ENCODE peak calls at places on chromosome 9, in six cellular contexts. O, Y, J, X, F and U are unnamed samples.

GRCh38 chr9:74742792-74743389 is 144.8 kb downstream of the TRPM6 start:
- DNase-seq in J (peak; percentile 64), Y (no peak), O (no peak), F (no peak), X (peak; percentile 14), U (peak; percentile 74)

GRCh38 chr9:130579738-130580463 is 524 bp downstream of the FUBP3 start:
- DNase-seq in J (no peak), F (no peak), O (no peak), Y (peak; percentile 83), X (no peak), U (peak; percentile 16)

GRCh38 chr9:114356792-114357191 is 27.1 kb downstream of the ORM2 start:
- DNase-seq in O (no peak), Y (no peak), X (no peak), F (no peak), J (no peak), U (no peak)

GRCh38 chr9:21244841-21245240 is 5.0 kb upstream of the IFNA14 start:
- DNase-seq in O (no peak), Y (no peak), X (no peak), J (no peak), F (no peak), U (no peak)

GRCh38 chr9:85942913-85943729 is 2.2 kb downstream of the NAA35 start:
- DNase-seq in X (no peak), Y (no peak), O (no peak), F (no peak), J (no peak), U (no peak)

GRCh38 chr9:72305102-72305546 is 59.9 kb downstream of the ZFAND5 start:
- DNase-seq in J (no peak), Y (no peak), F (peak; percentile 72), O (no peak), X (peak; percentile 89), U (peak; percentile 98)

GRCh38 chr9:89555426-89556375 is 49.1 kb upstream of the GADD45G start:
- DNase-seq in J (peak; percentile 77), O (no peak), F (no peak), X (no peak), Y (no peak), U (peak; percentile 62)

GRCh38 chr9:134483361-134484184 is 157.3 kb downstream of the RXRA start:
- DNase-seq in Y (no peak), O (no peak), F (no peak), X (no peak), J (no peak), U (no peak)

GRCh38 chr9:69149321-69149807 is 24.7 kb upstream of the TJP2 start:
- DNase-seq in O (peak; percentile 71), J (peak; percentile 53), X (no peak), Y (no peak), F (no peak), U (peak; percentile 94)

GRCh38 chr9:84570482-84571154 is 98.9 kb upstream of the NTRK2 start:
- DNase-seq in J (no peak), X (no peak), Y (no peak), F (no peak), O (no peak), U (no peak)

GRCh38 chr9:2241875-2242741 is 227.0 kb downstream of the SMARCA2 start:
- DNase-seq in Y (peak; percentile 86), O (peak; percentile 67), F (peak; percentile 89), X (peak; percentile 82), J (peak; percentile 78), U (peak; percentile 96)

GRCh38 chr9:127844821-127845359 is 9.6 kb downstream of the ENG start:
- DNase-seq in F (peak; percentile 63), O (no peak), Y (no peak), J (no peak), X (no peak), U (peak; percentile 61)

GRCh38 chr9:4576448-4576847 is 85.6 kb upstream of the PLPP6 start:
- DNase-seq in O (no peak), J (no peak), X (no peak), F (no peak), Y (no peak), U (no peak)

GRCh38 chr9:120935383-120935857 is 8.8 kb upstream of the TRAF1 start:
- DNase-seq in F (peak; percentile 96), X (peak; percentile 96), J (no peak), O (peak; percentile 94), Y (peak; percentile 98), U (peak; percentile 92)

GRCh38 chr9:132878695-132879064 is at the start of gene SPACA9:
- DNase-seq in Y (peak; percentile 94), J (peak; percentile 73), F (peak; percentile 76), X (peak; percentile 72), O (no peak), U (peak; percentile 46)

GRCh38 chr9:129442791-129443511 is 177.9 kb downstream of the C9orf50 start:
- DNase-seq in O (no peak), Y (no peak), J (no peak), X (peak; percentile 73), F (no peak), U (no peak)

GRCh38 chr9:73565833-73566465 is 414.3 kb downstream of the ANXA1 start:
- DNase-seq in F (no peak), J (peak; percentile 69), Y (no peak), X (no peak), O (no peak), U (peak; percentile 91)

GRCh38 chr9:35476596-35476995 is 13.3 kb upstream of the RUSC2 start:
- DNase-seq in Y (no peak), O (no peak), F (no peak), J (no peak), X (no peak), U (no peak)

GRCh38 chr9:112360047-112360804 is 19.7 kb upstream of the HSDL2 start:
- DNase-seq in Y (no peak), X (no peak), J (no peak), O (no peak), F (no peak), U (peak; percentile 42)

DNA sequence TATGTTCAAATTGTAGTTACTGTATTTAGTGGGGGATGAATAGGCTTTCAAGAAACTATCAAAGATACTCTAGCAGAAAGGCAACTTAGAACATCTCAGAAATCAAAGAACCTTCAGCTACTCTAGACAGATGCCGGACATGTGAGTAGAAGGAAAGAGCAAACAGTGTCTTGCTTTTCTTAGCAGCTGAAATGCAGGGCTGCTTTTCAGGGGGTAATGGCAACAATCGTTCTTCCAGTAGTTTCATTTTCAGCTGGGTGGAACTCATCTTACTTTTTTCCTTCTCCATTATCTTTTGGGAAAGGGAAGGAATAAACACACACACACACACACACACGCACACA is 281.6 kb downstream of the CRB2 start:
- DNase-seq in Y (no peak), X (no peak), O (peak; percentile 16), J (no peak), F (no peak), U (peak; percentile 74)
- H3K4me3 ChIP-seq in Y (peak overlapping the region; percentile 12), X (no peak overlapping the region), O (peak overlapping the region; percentile 12), J (no peak overlapping the region), F (peak overlapping the region; percentile 21), U (peak overlapping the region; percentile 16)

GRCh38 chr9:87498816-87499454 is 1.3 kb downstream of the DAPK1 start:
- DNase-seq in O (no peak), X (no peak), F (peak; percentile 33), J (peak; percentile 37), Y (no peak), U (no peak)

GRCh38 chr9:87500491-87500890 is 2.8 kb downstream of the DAPK1 start:
- DNase-seq in F (no peak), J (no peak), X (no peak), Y (no peak), O (no peak), U (no peak)

GRCh38 chr9:87498046-87498815 is 564 bp downstream of the DAPK1 start:
- DNase-seq in Y (no peak), X (peak; percentile 45), J (peak; percentile 56), O (no peak), F (peak; percentile 64), U (peak; percentile 32)

GRCh38 chr9:87500894-87501656 is 3.4 kb downstream of the DAPK1 start:
- DNase-seq in J (no peak), X (no peak), O (no peak), Y (no peak), F (no peak), U (no peak)

DNA sequence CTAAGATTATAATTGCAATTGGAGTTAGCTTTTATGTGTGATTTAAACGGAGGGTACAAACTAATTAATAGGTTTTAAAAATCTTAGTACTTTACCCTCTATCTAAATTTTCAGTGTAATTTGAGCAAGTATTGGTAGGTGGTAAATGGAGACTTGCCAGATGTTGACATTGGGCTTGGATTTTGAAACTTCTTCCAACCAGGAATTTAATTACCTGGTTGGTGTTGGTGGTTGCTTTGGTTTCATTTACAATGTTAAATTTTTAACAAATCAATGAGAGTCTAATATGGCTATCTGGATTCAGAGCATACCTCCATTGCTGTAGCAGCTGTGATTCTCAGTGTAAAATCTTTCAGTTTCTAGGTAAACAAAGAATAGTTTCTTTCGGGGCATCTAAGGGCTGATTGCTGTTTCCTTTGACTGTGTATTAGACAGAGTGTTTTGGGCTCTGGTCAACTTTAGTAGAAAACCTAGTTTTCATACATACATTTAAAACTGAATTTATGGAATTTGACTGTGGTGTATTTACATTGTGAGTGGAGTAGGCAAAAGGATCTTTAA is 1.9 kb downstream of the DAPK1 start:
- DNase-seq in X (no peak), O (no peak), Y (no peak), F (no peak), J (no peak), U (no peak)
- H3K4me3 ChIP-seq in X (peak overlapping the region; percentile 81), O (no peak overlapping the region), Y (peak overlapping the region; percentile 59), F (peak overlapping the region; percentile 87), J (peak overlapping the region; percentile 90), U (peak overlapping the region; percentile 65)

GRCh38 chr9:94165592-94166236 is 81.5 kb downstream of the PTPDC1 start:
- DNase-seq in F (peak; percentile 97), Y (peak; percentile 99), O (peak; percentile 99), J (peak; percentile 99), X (peak; percentile 98), U (peak; percentile 100)

GRCh38 chr9:94167055-94167346 is 82.7 kb downstream of the PTPDC1 start:
- DNase-seq in X (no peak), J (no peak), Y (no peak), O (no peak), F (no peak), U (no peak)

GRCh38 chr9:94164756-94165549 is 80.7 kb downstream of the PTPDC1 start:
- DNase-seq in F (no peak), J (no peak), Y (no peak), X (no peak), O (no peak), U (no peak)

GRCh38 chr9:94167376-94167775 is 83.1 kb downstream of the PTPDC1 start:
- DNase-seq in F (no peak), J (no peak), O (no peak), Y (no peak), X (no peak), U (no peak)

GRCh38 chr9:94166237-94167054 is 82.2 kb downstream of the PTPDC1 start:
- DNase-seq in O (peak; percentile 98), F (peak; percentile 99), J (peak; percentile 100), Y (peak; percentile 99), X (peak; percentile 98), U (peak; percentile 100)
- H3K4me3 ChIP-seq in O (peak overlapping the region; percentile 75), F (peak overlapping the region; percentile 99), J (peak overlapping the region; percentile 100), Y (peak overlapping the region; percentile 80), X (peak overlapping the region; percentile 94), U (peak overlapping the region; percentile 84)

DNA sequence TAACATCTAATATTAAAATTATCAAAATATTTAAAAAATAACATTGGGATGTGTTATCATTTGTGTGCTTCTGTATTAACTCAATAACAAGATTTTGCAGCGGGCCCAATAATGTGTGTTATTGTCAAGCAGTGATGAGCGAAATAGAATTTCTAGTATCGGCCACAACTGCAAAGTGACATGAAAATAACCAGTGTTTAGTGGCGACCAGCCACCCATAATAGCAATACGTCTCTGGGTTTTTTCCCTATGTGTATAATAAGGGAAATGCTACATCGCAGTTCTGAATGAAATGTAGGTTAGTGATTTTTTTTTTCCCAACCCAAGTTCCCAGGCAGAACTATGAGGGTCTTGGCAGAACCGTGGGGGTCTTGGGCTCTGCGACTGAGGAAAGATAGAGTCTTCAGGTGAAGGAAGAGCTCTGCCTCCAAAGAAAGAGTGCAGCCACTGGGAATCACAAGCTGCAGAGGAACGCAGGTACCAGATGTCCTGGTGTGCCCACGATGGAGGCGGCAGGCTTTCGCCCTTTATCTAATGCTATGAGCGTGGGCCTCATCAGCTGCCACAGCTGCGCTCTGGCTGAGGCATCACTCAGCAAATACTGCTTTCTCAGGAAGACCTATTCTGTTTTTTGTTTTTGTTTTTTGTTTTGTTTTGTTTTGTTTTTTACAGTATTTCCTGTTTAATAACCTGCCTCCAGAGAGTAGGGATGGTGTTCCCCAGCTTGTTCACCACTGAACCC is 235.0 kb downstream of the ROR2 start:
- DNase-seq in J (no peak), F (no peak), X (no peak), O (no peak), Y (no peak), U (no peak)
- H3K4me3 ChIP-seq in J (no peak overlapping the region), F (peak overlapping the region; percentile 41), X (peak overlapping the region; percentile 30), O (no peak overlapping the region), Y (peak overlapping the region; percentile 42), U (peak overlapping the region; percentile 54)